ENCODE peak calls at places on chromosome 17, in nine cellular contexts. Z is B cell, R is heart right ventricle, E is fibroblast of mammary gland, W is RWPE2, J is uterus, U is dorsolateral prefrontal cortex, P is AG04450, M is upper lobe of left lung. I is an unnamed sample.
A peak's percentile ranks its signal among the peaks of the same experiment; 100 is the strongest.

GRCh38 chr17:4201231-4201630 is 58.2 kb downstream of the CYB5D2 start:
- DNase-seq in R (no peak), M (no peak), P (no peak), J (no peak), W (no peak), E (peak; percentile 55), Z (no peak), U (no peak), I (no peak)

GRCh38 chr17:42135664-42136653 is 13.4 kb downstream of the HSPB9 start:
- DNase-seq in R (peak; percentile 79), U (no peak), W (no peak), Z (no peak), E (peak; percentile 73), M (peak; percentile 96), J (no peak), P (no peak), I (no peak)

GRCh38 chr17:3846739-3847670 is 959 bp upstream of the NCBP3 start:
- DNase-seq in W (no peak), P (no peak), R (no peak), M (no peak), J (no peak), E (no peak), Z (no peak), U (no peak), I (no peak)

GRCh38 chr17:8965394-8966168 is at the start of gene PIK3R5:
- DNase-seq in J (no peak), M (peak; percentile 73), E (no peak), Z (peak; percentile 94), W (peak; percentile 75), R (peak; percentile 24), U (no peak), P (no peak), I (no peak)

GRCh38 chr17:43860927-43861622 is 14.1 kb downstream of the CD300LG start:
- DNase-seq in E (no peak), M (no peak), Z (no peak), W (no peak), J (peak; percentile 61), R (peak; percentile 62), P (no peak), U (no peak), I (no peak)

GRCh38 chr17:69235338-69236058 is 6.9 kb upstream of the ABCA10 start:
- DNase-seq in R (peak; percentile 86), J (peak; percentile 77), P (peak; percentile 51), Z (peak; percentile 80), U (peak; percentile 81), E (peak; percentile 84), W (peak; percentile 77), M (peak; percentile 66), I (no peak)

GRCh38 chr17:48513097-48513496 is 17.7 kb downstream of the HOXB1 start:
- DNase-seq in R (no peak), J (no peak), Z (no peak), M (no peak), E (no peak), W (no peak), U (no peak), P (no peak), I (no peak)

GRCh38 chr17:44219126-44219635 is 294 bp downstream of the UBTF start:
- DNase-seq in W (no peak), U (no peak), R (peak; percentile 68), Z (peak; percentile 89), J (no peak), E (peak; percentile 63), M (peak; percentile 63), P (no peak), I (no peak)

GRCh38 chr17:76255801-76256429 is 9.2 kb upstream of the UBALD2 start:
- DNase-seq in J (no peak), M (peak; percentile 10), E (no peak), R (no peak), P (no peak), Z (no peak), U (no peak), W (peak; percentile 5), I (no peak)

GRCh38 chr17:21379080-21379711 is 3.0 kb downstream of the KCNJ12 start:
- DNase-seq in P (no peak), W (no peak), R (peak; percentile 45), Z (no peak), M (no peak), U (no peak), J (no peak), E (no peak), I (no peak)

DNA sequence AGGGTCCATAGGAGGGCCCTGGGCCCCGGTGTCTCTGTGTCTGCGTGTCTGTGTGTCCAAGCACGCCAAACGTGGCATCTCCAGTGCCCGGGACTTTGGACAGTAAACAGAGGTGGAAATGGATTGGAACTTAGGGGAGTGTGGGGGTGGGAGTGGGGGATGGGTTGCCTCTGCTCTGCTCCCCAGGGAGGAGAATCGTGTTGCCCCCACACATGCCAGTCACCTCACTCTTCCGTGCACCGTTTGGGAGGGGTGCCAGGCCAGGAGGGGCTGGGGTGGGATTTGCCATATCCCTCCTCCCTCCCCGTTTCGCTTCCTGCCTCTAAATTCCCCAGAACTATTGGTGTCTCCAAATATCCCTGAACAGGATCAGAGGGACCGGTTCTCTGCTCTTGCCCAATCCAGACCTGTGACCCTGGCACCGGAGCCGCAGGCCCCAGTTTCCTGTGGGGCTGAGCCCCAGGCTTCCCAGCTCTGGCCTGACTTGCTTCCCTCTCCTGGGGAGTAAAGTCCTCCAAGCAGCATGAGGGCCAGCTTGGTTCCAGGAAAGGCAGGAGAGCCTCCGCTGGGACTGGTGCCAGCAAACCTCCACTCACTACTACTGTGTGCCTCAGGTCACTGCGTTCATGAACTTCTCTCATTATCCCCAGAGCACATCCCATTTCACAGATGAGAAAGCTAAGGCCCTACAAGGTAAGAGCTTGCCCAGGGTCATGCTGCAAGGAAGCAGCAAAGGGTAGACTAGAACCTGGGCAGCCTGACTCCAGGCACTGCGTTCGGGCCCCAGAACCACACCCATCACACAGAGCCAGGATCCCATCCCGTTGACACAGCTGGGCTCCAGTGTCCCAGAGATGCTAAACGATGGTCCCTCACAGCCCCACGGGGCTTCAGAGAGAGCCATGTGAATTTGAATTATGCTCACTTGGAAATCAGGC is at the start of gene ASGR1:
- DNase-seq in Z (no peak), W (no peak), M (no peak), R (no peak), U (no peak), E (no peak), J (no peak), P (no peak), I (no peak)
- TF ChIP-seq CTCF in Z (no peak), W (no peak), M (no peak), R (no peak), U (no peak), E (no peak), J (no peak), P (no peak), I (no peak)

GRCh38 chr17:45232514-45233422 is 11.1 kb downstream of the FMNL1 start:
- DNase-seq in J (no peak), P (no peak), W (no peak), E (no peak), U (no peak), Z (no peak), R (no peak), M (no peak), I (no peak)

GRCh38 chr17:45230410-45230786 is 8.7 kb downstream of the FMNL1 start:
- DNase-seq in E (no peak), P (no peak), W (peak; percentile 37), R (no peak), M (no peak), Z (no peak), U (no peak), J (no peak), I (no peak)

GRCh38 chr17:45230787-45231480 is 9.2 kb downstream of the FMNL1 start:
- DNase-seq in E (peak; percentile 56), J (no peak), U (no peak), P (no peak), R (peak; percentile 57), W (peak; percentile 61), Z (no peak), M (no peak), I (no peak)

GRCh38 chr17:45229681-45230409 is 8.2 kb downstream of the FMNL1 start:
- DNase-seq in E (no peak), M (no peak), P (no peak), W (peak; percentile 49), R (no peak), Z (no peak), U (no peak), J (no peak), I (no peak)

GRCh38 chr17:45231481-45232116 is 9.9 kb downstream of the FMNL1 start:
- DNase-seq in E (no peak), U (no peak), M (peak; percentile 61), Z (no peak), R (no peak), W (peak; percentile 69), P (no peak), J (no peak), I (no peak)
- TF ChIP-seq CTCF in E (peak; percentile 16), U (no peak), M (peak; percentile 17), Z (peak; percentile 24), R (no peak), W (peak; percentile 21), P (peak; percentile 20), J (no peak), I (peak; percentile 41)

DNA sequence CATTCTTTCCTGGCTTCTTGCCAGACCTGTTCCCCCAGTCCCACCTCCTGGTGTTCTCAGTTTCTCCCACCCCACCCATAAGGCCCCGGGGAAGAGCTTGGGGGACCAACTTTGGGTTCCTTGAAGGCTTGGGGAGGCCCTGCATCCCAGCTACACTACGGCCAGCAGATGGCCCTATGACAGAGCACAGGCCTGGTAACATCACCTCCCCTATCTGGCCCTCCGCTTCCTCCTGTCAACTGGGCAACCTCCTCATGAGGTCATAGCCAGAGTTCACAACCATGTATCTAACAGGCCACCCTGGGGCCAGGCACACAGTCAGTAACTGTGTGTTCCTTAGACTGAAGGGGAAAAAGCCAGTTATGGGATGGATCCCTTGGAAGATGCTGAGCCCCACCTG is 31.4 kb downstream of the MYO15A start:
- DNase-seq in Z (no peak), J (no peak), R (no peak), W (no peak), P (no peak), M (no peak), E (peak; percentile 42), U (no peak), I (no peak)
- TF ChIP-seq CTCF in Z (no peak), J (no peak), R (no peak), W (no peak), P (peak; percentile 44), M (no peak), E (peak; percentile 39), U (no peak), I (no peak)

DNA sequence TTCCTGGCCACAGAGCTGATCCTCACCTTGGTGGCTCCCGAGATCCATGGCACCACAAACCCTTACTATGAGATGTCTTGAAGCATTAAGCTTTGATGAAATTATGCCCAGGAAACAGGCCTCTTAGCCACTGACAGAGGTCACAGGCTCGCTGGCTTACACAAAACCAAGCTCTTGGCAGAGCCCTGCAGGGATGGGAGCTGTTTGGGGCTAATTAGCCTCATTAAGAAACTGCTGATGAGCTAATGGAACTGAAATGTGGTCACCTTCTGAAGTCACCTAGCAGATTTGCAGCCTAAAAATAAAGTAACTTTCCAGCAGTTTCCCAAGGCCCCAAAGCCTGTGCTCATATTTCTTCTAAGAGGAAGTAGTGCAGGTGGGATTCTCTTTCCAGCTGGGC is 339.2 kb downstream of the CA10 start:
- DNase-seq in E (no peak), J (no peak), U (no peak), P (no peak), R (no peak), Z (no peak), M (no peak), W (no peak), I (no peak)
- TF ChIP-seq CTCF in E (no peak), J (no peak), U (no peak), P (no peak), R (no peak), Z (no peak), M (no peak), W (no peak), I (no peak)

GRCh38 chr17:29954405-29954804 is 13.0 kb downstream of the EFCAB5 start:
- DNase-seq in J (no peak), Z (no peak), M (no peak), W (no peak), P (no peak), R (no peak), E (no peak), U (no peak), I (no peak)
- TF ChIP-seq CTCF in J (no peak), Z (no peak), M (no peak), W (no peak), P (no peak), R (no peak), E (peak; percentile 8), U (no peak), I (no peak)

I was measured in D721Med.